ENCODE peak calls at places on chromosome 2, in seven cellular contexts. U is CD8-positive, alpha-beta T cell; C is left ventricle myocardium inferior; I is lower lobe of right lung; V is heart left ventricle; N is neuronal stem cell; A is adrenal gland. K is an unnamed sample. For H3K27me3, the result is how much of the 10 kb centered on the place peaks cover.

GRCh38 chr2:9554841-9555337 is 741 bp downstream of the ADAM17 start:
- DNase-seq in U (peak), C (no peak), I (no peak), V (peak), N (no peak), A (peak), K (no peak)

GRCh38 chr2:240798327-240798905 is 21.6 kb downstream of the KIF1A start:
- DNase-seq in U (no peak), C (no peak), I (no peak), V (no peak), N (no peak), A (no peak), K (no peak)

GRCh38 chr2:70043252-70043875 is 43.9 kb upstream of the PCBP1 start:
- DNase-seq in U (no peak), C (no peak), I (peak), V (no peak), N (no peak), A (no peak), K (peak)

GRCh38 chr2:230798769-230799399 is 65.9 kb upstream of the ITM2C start:
- DNase-seq in U (peak), C (no peak), I (no peak), V (no peak), N (peak), A (no peak), K (no peak)

GRCh38 chr2:182650704-182651103 is 65.4 kb upstream of the DNAJC10 start:
- DNase-seq in U (no peak), C (no peak), I (no peak), V (no peak), N (peak), A (no peak), K (no peak)

GRCh38 chr2:11680181-11680900 is 10.3 kb upstream of the NTSR2 start:
- DNase-seq in U (no peak), C (no peak), I (no peak), V (no peak), N (no peak), A (peak), K (no peak)

GRCh38 chr2:127086800-127087737 is 19.9 kb downstream of the BIN1 start:
- DNase-seq in U (no peak), C (peak), I (no peak), V (peak), N (peak), A (peak), K (no peak)

GRCh38 chr2:2950403-2950952 is 427.1 kb downstream of the EIPR1 start:
- DNase-seq in U (no peak), C (no peak), I (no peak), V (no peak), N (no peak), A (no peak), K (no peak)

GRCh38 chr2:213057977-213058376 is 93.4 kb downstream of the IKZF2 start:
- DNase-seq in U (no peak), C (no peak), I (no peak), V (no peak), N (no peak), A (no peak), K (no peak)

GRCh38 chr2:122514451-122514996 is 759.1 kb downstream of the TSN start:
- DNase-seq in U (no peak), C (no peak), I (no peak), V (no peak), N (no peak), A (no peak), K (no peak)

GRCh38 chr2:43605079-43605655 is 9.3 kb upstream of the THADA start:
- DNase-seq in U (peak), C (no peak), I (no peak), V (no peak), N (peak), A (peak), K (peak)

GRCh38 chr2:43519711-43520221 is 76.1 kb downstream of the THADA start:
- DNase-seq in U (no peak), C (no peak), I (no peak), V (no peak), N (no peak), A (no peak), K (no peak)

GRCh38 chr2:160029270-160029628 is 33.2 kb downstream of the PLA2R1 start:
- DNase-seq in U (no peak), C (no peak), I (no peak), V (no peak), N (no peak), A (no peak), K (no peak)

GRCh38 chr2:222709191-222709891 is 37.9 kb downstream of the MOGAT1 start:
- DNase-seq in U (no peak), C (peak), I (peak), V (peak), N (peak), A (peak), K (no peak)

GRCh38 chr2:239009001-239009961 is 161.4 kb downstream of the TWIST2 start:
- DNase-seq in U (no peak), C (no peak), I (no peak), V (no peak), N (no peak), A (no peak), K (peak)

GRCh38 chr2:239003933-239004636 is 156.2 kb downstream of the TWIST2 start:
- DNase-seq in U (no peak), C (no peak), I (no peak), V (no peak), N (no peak), A (no peak), K (no peak)

GRCh38 chr2:239006886-239007285 is 159.0 kb downstream of the TWIST2 start:
- DNase-seq in U (no peak), C (no peak), I (no peak), V (no peak), N (no peak), A (no peak), K (no peak)

GRCh38 chr2:239005586-239005985 is 157.7 kb downstream of the TWIST2 start:
- DNase-seq in U (no peak), C (no peak), I (no peak), V (no peak), N (no peak), A (no peak), K (peak)

GRCh38 chr2:239008004-239008403 is 160.1 kb downstream of the TWIST2 start:
- DNase-seq in U (no peak), C (no peak), I (no peak), V (no peak), N (no peak), A (no peak), K (no peak)
- H3K27me3 ChIP-seq in U (under half), C (half or more), I (under half), V (under half), N (under half), A (under half), K (under half)

GRCh38 chr2:239441261-239441701 is 40.5 kb upstream of the HDAC4 start:
- DNase-seq in U (peak), C (no peak), I (no peak), V (no peak), N (no peak), A (no peak), K (no peak)
- H3K4me3 ChIP-seq in U (peak), C (peak), I (peak), V (no peak), N (no peak), A (no peak), K (no peak)

GRCh38 chr2:101993772-101994171 is 2.0 kb downstream of the IL1R2 start:
- DNase-seq in U (no peak), C (no peak), I (no peak), V (no peak), N (no peak), A (no peak), K (no peak)
- H3K27me3 ChIP-seq in U (under half), C (half or more), I (under half), V (under half), N (under half), A (under half), K (under half)

GRCh38 chr2:141611981-141612380 is 518.8 kb downstream of the LRP1B start:
- DNase-seq in U (no peak), C (no peak), I (no peak), V (no peak), N (no peak), A (no peak), K (no peak)
- H3K4me3 ChIP-seq in U (no peak), C (no peak), I (no peak), V (no peak), N (no peak), A (no peak), K (no peak)

GRCh38 chr2:15134957-15135356 is 426.2 kb downstream of the NBAS start:
- DNase-seq in U (no peak), C (no peak), I (no peak), V (no peak), N (no peak), A (no peak), K (no peak)
- H3K27me3 ChIP-seq in U (under half), C (under half), I (under half), V (under half), N (under half), A (under half), K (under half)

K was measured in right lobe of liver.